ENCODE peak calls at places on chromosomes 5 and 9, in six cellular contexts. One of them, this sample, is unnamed.

GRCh38 chr9:2157277-2158105 is 142.3 kb downstream of the SMARCA2 start:
- DNase-seq in Caco-2: no peak
- DNase-seq in right lobe of liver: no peak
- DNase-seq in testis: peak; percentile 69
- DNase-seq in CD8-positive, alpha-beta memory T cell: no peak
- DNase-seq in A673: peak; percentile 76
- DNase-seq in this sample: peak; percentile 68

GRCh38 chr9:73118297-73118696 is 33.4 kb upstream of the ANXA1 start:
- DNase-seq in testis: no peak
- DNase-seq in Caco-2: no peak
- DNase-seq in CD8-positive, alpha-beta memory T cell: no peak
- DNase-seq in A673: no peak
- DNase-seq in right lobe of liver: no peak
- DNase-seq in this sample: no peak

GRCh38 chr5:172358345-172358744 is 74.8 kb upstream of the UBTD2 start:
- DNase-seq in CD8-positive, alpha-beta memory T cell: no peak
- DNase-seq in testis: no peak
- DNase-seq in right lobe of liver: no peak
- DNase-seq in A673: no peak
- DNase-seq in Caco-2: no peak
- DNase-seq in this sample: no peak

GRCh38 chr9:18798518-18799290 is 234.3 kb downstream of the SAXO1 start:
- DNase-seq in testis: no peak
- DNase-seq in right lobe of liver: no peak
- DNase-seq in CD8-positive, alpha-beta memory T cell: no peak
- DNase-seq in Caco-2: no peak
- DNase-seq in A673: no peak
- DNase-seq in this sample: no peak

GRCh38 chr5:75907651-75908050 is 175.5 kb upstream of the SV2C start:
- DNase-seq in Caco-2: no peak
- DNase-seq in CD8-positive, alpha-beta memory T cell: no peak
- DNase-seq in A673: no peak
- DNase-seq in testis: no peak
- DNase-seq in right lobe of liver: no peak
- DNase-seq in this sample: no peak

GRCh38 chr5:36877667-36878420 is 1.3 kb downstream of the NIPBL start:
- DNase-seq in Caco-2: no peak
- DNase-seq in CD8-positive, alpha-beta memory T cell: peak; percentile 46
- DNase-seq in A673: peak; percentile 42
- DNase-seq in testis: peak; percentile 46
- DNase-seq in right lobe of liver: no peak
- DNase-seq in this sample: no peak

GRCh38 chr9:36008774-36009300 is 27.9 kb upstream of the RECK start:
- DNase-seq in A673: peak; percentile 89
- DNase-seq in right lobe of liver: peak; percentile 62
- DNase-seq in CD8-positive, alpha-beta memory T cell: peak; percentile 54
- DNase-seq in Caco-2: peak; percentile 70
- DNase-seq in testis: peak; percentile 77
- DNase-seq in this sample: peak; percentile 54

GRCh38 chr5:59054963-59055528 is 472.2 kb downstream of the RAB3C start:
- DNase-seq in right lobe of liver: no peak
- DNase-seq in A673: no peak
- DNase-seq in testis: no peak
- DNase-seq in CD8-positive, alpha-beta memory T cell: no peak
- DNase-seq in Caco-2: no peak
- DNase-seq in this sample: no peak

GRCh38 chr9:72443855-72444254 is 77.6 kb upstream of the TMC1 start:
- DNase-seq in CD8-positive, alpha-beta memory T cell: no peak
- DNase-seq in A673: no peak
- DNase-seq in right lobe of liver: no peak
- DNase-seq in testis: no peak
- DNase-seq in Caco-2: no peak
- DNase-seq in this sample: no peak

GRCh38 chr9:36154213-36154952 is 14.8 kb upstream of the CCIN start:
- DNase-seq in testis: peak; percentile 77
- DNase-seq in Caco-2: no peak
- DNase-seq in A673: peak; percentile 54
- DNase-seq in right lobe of liver: no peak
- DNase-seq in CD8-positive, alpha-beta memory T cell: no peak
- DNase-seq in this sample: peak; percentile 60

GRCh38 chr9:128902351-128903078 is 18.3 kb upstream of the PHYHD1 start:
- DNase-seq in A673: no peak
- DNase-seq in Caco-2: no peak
- DNase-seq in testis: no peak
- DNase-seq in right lobe of liver: no peak
- DNase-seq in CD8-positive, alpha-beta memory T cell: peak; percentile 86
- DNase-seq in this sample: peak; percentile 81

GRCh38 chr9:29741169-29741568 is 2167.9 kb upstream of the C9orf72 start:
- DNase-seq in A673: no peak
- DNase-seq in right lobe of liver: no peak
- DNase-seq in Caco-2: no peak
- DNase-seq in CD8-positive, alpha-beta memory T cell: no peak
- DNase-seq in testis: no peak
- DNase-seq in this sample: no peak

GRCh38 chr9:78971505-78971904 is 600.3 kb upstream of the TLE4 start:
- DNase-seq in CD8-positive, alpha-beta memory T cell: no peak
- DNase-seq in right lobe of liver: no peak
- DNase-seq in testis: no peak
- DNase-seq in A673: no peak
- DNase-seq in Caco-2: no peak
- DNase-seq in this sample: no peak

GRCh38 chr9:124863371-124863831 is 1.5 kb downstream of the ARPC5L start:
- DNase-seq in CD8-positive, alpha-beta memory T cell: no peak
- DNase-seq in right lobe of liver: no peak
- DNase-seq in testis: no peak
- DNase-seq in A673: no peak
- DNase-seq in Caco-2: no peak
- DNase-seq in this sample: no peak

GRCh38 chr5:10453564-10453963 is 11.9 kb downstream of the ROPN1L start:
- DNase-seq in right lobe of liver: no peak
- DNase-seq in testis: no peak
- DNase-seq in A673: no peak
- DNase-seq in CD8-positive, alpha-beta memory T cell: no peak
- DNase-seq in Caco-2: no peak
- DNase-seq in this sample: no peak

GRCh38 chr9:92952861-92953620 is 5.7 kb downstream of the FGD3 start:
- DNase-seq in Caco-2: no peak
- DNase-seq in testis: no peak
- DNase-seq in right lobe of liver: no peak
- DNase-seq in CD8-positive, alpha-beta memory T cell: no peak
- DNase-seq in A673: no peak
- DNase-seq in this sample: no peak

GRCh38 chr5:86837610-86838009 is 219.9 kb downstream of the COX7C start:
- DNase-seq in right lobe of liver: no peak
- DNase-seq in Caco-2: no peak
- DNase-seq in testis: no peak
- DNase-seq in CD8-positive, alpha-beta memory T cell: no peak
- DNase-seq in A673: no peak
- DNase-seq in this sample: no peak

GRCh38 chr5:86833868-86834267 is 216.1 kb downstream of the COX7C start:
- DNase-seq in A673: no peak
- DNase-seq in Caco-2: no peak
- DNase-seq in right lobe of liver: no peak
- DNase-seq in CD8-positive, alpha-beta memory T cell: no peak
- DNase-seq in testis: no peak
- DNase-seq in this sample: no peak

DNA sequence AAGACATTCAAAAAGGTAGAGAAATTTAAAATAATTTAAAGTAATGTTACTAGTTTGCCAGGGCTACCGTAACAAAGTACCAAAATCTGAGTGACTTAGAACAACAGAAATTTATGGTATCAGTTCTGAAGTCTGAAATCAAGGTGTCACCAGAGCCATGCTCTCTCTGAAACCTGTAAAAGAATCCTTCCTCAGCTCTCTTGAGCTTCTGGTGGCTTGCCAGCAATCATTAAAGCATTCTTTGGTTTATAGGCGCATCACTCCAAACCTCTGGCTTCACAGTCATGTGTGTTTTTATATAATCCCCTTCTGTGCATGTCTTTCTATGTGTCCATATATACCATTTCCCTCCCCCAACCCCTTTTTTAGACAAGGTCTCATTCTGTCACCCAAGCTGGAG is 220.3 kb downstream of the COX7C start:
- DNase-seq in right lobe of liver: no peak
- DNase-seq in Caco-2: no peak
- DNase-seq in A673: no peak
- DNase-seq in testis: no peak
- DNase-seq in CD8-positive, alpha-beta memory T cell: no peak
- DNase-seq in this sample: no peak
- H3K4me3 ChIP-seq in right lobe of liver: no peak overlapping the region
- H3K4me3 ChIP-seq in Caco-2: no peak overlapping the region
- H3K4me3 ChIP-seq in A673: no peak overlapping the region
- H3K4me3 ChIP-seq in testis: no peak overlapping the region
- H3K4me3 ChIP-seq in CD8-positive, alpha-beta memory T cell: no peak overlapping the region
- H3K4me3 ChIP-seq in this sample: no peak overlapping the region

GRCh38 chr9:118721923-118722322 is 647.3 kb downstream of the BRINP1 start:
- DNase-seq in A673: no peak
- DNase-seq in Caco-2: no peak
- DNase-seq in right lobe of liver: no peak
- DNase-seq in testis: no peak
- DNase-seq in CD8-positive, alpha-beta memory T cell: no peak
- DNase-seq in this sample: no peak
- H3K9me3 ChIP-seq in A673: peaks cover 3% of the 10 kb centered on the region
- H3K9me3 ChIP-seq in Caco-2: no peaks in the 10 kb centered on the region
- H3K9me3 ChIP-seq in right lobe of liver: no peaks in the 10 kb centered on the region
- H3K9me3 ChIP-seq in testis: no peaks in the 10 kb centered on the region
- H3K9me3 ChIP-seq in CD8-positive, alpha-beta memory T cell: no peaks in the 10 kb centered on the region
- H3K9me3 ChIP-seq in this sample: no peaks in the 10 kb centered on the region

GRCh38 chr9:94554078-94554438 is 825 bp upstream of the PCAT7 start:
- DNase-seq in testis: no peak
- DNase-seq in right lobe of liver: no peak
- DNase-seq in Caco-2: no peak
- DNase-seq in A673: no peak
- DNase-seq in CD8-positive, alpha-beta memory T cell: no peak
- DNase-seq in this sample: no peak
- H3K4me3 ChIP-seq in testis: peak overlapping the region; percentile 38
- H3K4me3 ChIP-seq in right lobe of liver: peak overlapping the region; percentile 59
- H3K4me3 ChIP-seq in Caco-2: peak overlapping the region; percentile 48
- H3K4me3 ChIP-seq in A673: peak overlapping the region; percentile 43
- H3K4me3 ChIP-seq in CD8-positive, alpha-beta memory T cell: no peak overlapping the region
- H3K4me3 ChIP-seq in this sample: no peak overlapping the region

GRCh38 chr9:96751815-96752214 is 26.1 kb downstream of the ZNF510 start:
- DNase-seq in testis: no peak
- DNase-seq in Caco-2: no peak
- DNase-seq in CD8-positive, alpha-beta memory T cell: no peak
- DNase-seq in A673: no peak
- DNase-seq in right lobe of liver: no peak
- DNase-seq in this sample: no peak
- H3K9me3 ChIP-seq in testis: no peaks in the 10 kb centered on the region
- H3K9me3 ChIP-seq in Caco-2: peaks cover 22% of the 10 kb centered on the region
- H3K9me3 ChIP-seq in CD8-positive, alpha-beta memory T cell: peaks cover 51% of the 10 kb centered on the region
- H3K9me3 ChIP-seq in A673: peaks cover 54% of the 10 kb centered on the region
- H3K9me3 ChIP-seq in right lobe of liver: peaks cover 38% of the 10 kb centered on the region
- H3K9me3 ChIP-seq in this sample: peaks cover 8% of the 10 kb centered on the region

GRCh38 chr5:132963175-132964104 is at the start of gene AFF4:
- DNase-seq in right lobe of liver: peak; percentile 99
- DNase-seq in testis: peak; percentile 96
- DNase-seq in CD8-positive, alpha-beta memory T cell: peak; percentile 88
- DNase-seq in Caco-2: peak; percentile 97
- DNase-seq in A673: peak; percentile 94
- DNase-seq in this sample: peak; percentile 99
- H3K4me3 ChIP-seq in right lobe of liver: peak within 1 kb of the TSS; percentile 86
- H3K4me3 ChIP-seq in testis: peak within 1 kb of the TSS; percentile 89
- H3K4me3 ChIP-seq in CD8-positive, alpha-beta memory T cell: peak within 1 kb of the TSS; percentile 85
- H3K4me3 ChIP-seq in Caco-2: peak within 1 kb of the TSS; percentile 88
- H3K4me3 ChIP-seq in A673: peak within 1 kb of the TSS; percentile 98
- H3K4me3 ChIP-seq in this sample: peak within 1 kb of the TSS; percentile 95

GRCh38 chr5:25570067-25570583 is 925.3 kb upstream of the CDH10 start:
- DNase-seq in testis: no peak
- DNase-seq in CD8-positive, alpha-beta memory T cell: no peak
- DNase-seq in right lobe of liver: no peak
- DNase-seq in A673: no peak
- DNase-seq in Caco-2: no peak
- DNase-seq in this sample: no peak

GRCh38 chr5:25567881-25568280 is 923.1 kb upstream of the CDH10 start:
- DNase-seq in Caco-2: no peak
- DNase-seq in A673: no peak
- DNase-seq in testis: no peak
- DNase-seq in right lobe of liver: no peak
- DNase-seq in CD8-positive, alpha-beta memory T cell: no peak
- DNase-seq in this sample: no peak

GRCh38 chr5:25573691-25574090 is 928.9 kb upstream of the CDH10 start:
- DNase-seq in A673: peak; percentile 2
- DNase-seq in testis: no peak
- DNase-seq in right lobe of liver: no peak
- DNase-seq in Caco-2: no peak
- DNase-seq in CD8-positive, alpha-beta memory T cell: no peak
- DNase-seq in this sample: no peak

GRCh38 chr5:25568989-25569625 is 924.3 kb upstream of the CDH10 start:
- DNase-seq in right lobe of liver: no peak
- DNase-seq in A673: no peak
- DNase-seq in testis: no peak
- DNase-seq in Caco-2: no peak
- DNase-seq in CD8-positive, alpha-beta memory T cell: peak; percentile 2
- DNase-seq in this sample: no peak

GRCh38 chr5:25568294-25568693 is 923.5 kb upstream of the CDH10 start:
- DNase-seq in A673: no peak
- DNase-seq in Caco-2: no peak
- DNase-seq in right lobe of liver: no peak
- DNase-seq in CD8-positive, alpha-beta memory T cell: no peak
- DNase-seq in testis: no peak
- DNase-seq in this sample: no peak
- H3K9me3 ChIP-seq in A673: peaks cover 4% of the 10 kb centered on the region
- H3K9me3 ChIP-seq in Caco-2: no peaks in the 10 kb centered on the region
- H3K9me3 ChIP-seq in right lobe of liver: no peaks in the 10 kb centered on the region
- H3K9me3 ChIP-seq in CD8-positive, alpha-beta memory T cell: no peaks in the 10 kb centered on the region
- H3K9me3 ChIP-seq in testis: no peaks in the 10 kb centered on the region
- H3K9me3 ChIP-seq in this sample: peaks cover 3% of the 10 kb centered on the region

This sample was measured in right cardiac atrium.